ENCODE peak calls at places on chromosomes 3 and 15, in five cellular contexts. K is esophagus squamous epithelium, H is aorta, X is thoracic aorta, W is tibial nerve. C is an unnamed sample.

GRCh38 chr3:133836497-133837158 is 31.0 kb downstream of the SRPRB start:
- DNase-seq in W (no peak), H (no peak), K (no peak), X (no peak), C (no peak)

GRCh38 chr3:128895843-128896365 is 16.5 kb downstream of the ACAD9 start:
- DNase-seq in H (no peak), W (no peak), X (no peak), K (no peak), C (no peak)

GRCh38 chr3:195441051-195441450 is 1.8 kb downstream of the ACAP2 start:
- DNase-seq in K (no peak), W (no peak), H (no peak), X (no peak), C (no peak)

GRCh38 chr3:133037440-133037839 is 751 bp upstream of the TMEM108 start:
- DNase-seq in W (no peak), K (no peak), X (no peak), H (no peak), C (no peak)

GRCh38 chr15:77831989-77832388 is 199.3 kb upstream of the LINGO1 start:
- DNase-seq in W (no peak), H (peak; percentile 38), K (no peak), X (no peak), C (no peak)

GRCh38 chr15:39575180-39575579 is 5.7 kb upstream of the THBS1 start:
- DNase-seq in X (no peak), W (no peak), K (no peak), H (no peak), C (no peak)

GRCh38 chr3:190902292-190902691 is 39.8 kb upstream of the GMNC start:
- DNase-seq in W (no peak), X (no peak), K (no peak), H (no peak), C (no peak)

GRCh38 chr15:66586155-66586976 is 20.6 kb upstream of the LCTL start:
- DNase-seq in W (no peak), K (no peak), X (no peak), H (no peak), C (no peak)

GRCh38 chr15:83561661-83562060 is 92.3 kb upstream of the ADAMTSL3 start:
- DNase-seq in X (no peak), W (no peak), H (no peak), K (no peak), C (no peak)

GRCh38 chr3:152657002-152657400 is 177.9 kb upstream of the P2RY1 start:
- DNase-seq in W (no peak), H (no peak), K (no peak), X (no peak), C (no peak)

GRCh38 chr3:123084738-123085237 is 18.0 kb downstream of the PDIA5 start:
- DNase-seq in W (no peak), K (no peak), X (no peak), H (peak; percentile 38), C (peak; percentile 52)

GRCh38 chr3:45881031-45882022 is 5.0 kb upstream of the CCR9 start:
- DNase-seq in X (no peak), W (no peak), K (no peak), H (no peak), C (no peak)

GRCh38 chr15:99845009-99845408 is 111.8 kb upstream of the LYSMD4 start:
- DNase-seq in K (no peak), X (no peak), W (no peak), H (no peak), C (no peak)

GRCh38 chr3:93936549-93936948 is 37.1 kb downstream of the PROS1 start:
- DNase-seq in K (no peak), X (no peak), W (no peak), H (no peak), C (no peak)

GRCh38 chr15:22930782-22931484 is 49.2 kb downstream of the CYFIP1 start:
- DNase-seq in K (no peak), X (no peak), W (no peak), H (peak; percentile 68), C (peak; percentile 57)

GRCh38 chr3:71486831-71487230 is 96.7 kb downstream of the FOXP1 start:
- DNase-seq in X (no peak), H (no peak), K (no peak), W (no peak), C (no peak)

GRCh38 chr3:158737987-158738615 is 5.8 kb upstream of the RARRES1 start:
- DNase-seq in W (no peak), H (no peak), K (no peak), X (no peak), C (no peak)

GRCh38 chr3:65785065-65785645 is 253.6 kb downstream of the MAGI1 start:
- DNase-seq in X (no peak), H (no peak), W (no peak), K (no peak), C (peak; percentile 22)

GRCh38 chr3:66441124-66441523 is 59.7 kb downstream of the LRIG1 start:
- DNase-seq in H (no peak), X (no peak), W (no peak), K (no peak), C (no peak)

GRCh38 chr3:11636372-11636760 is 7.3 kb downstream of the VGLL4 start:
- DNase-seq in W (no peak), H (no peak), K (no peak), X (no peak), C (no peak)

GRCh38 chr15:80191897-80192595 is 39.2 kb downstream of the FAH start:
- DNase-seq in X (no peak), K (no peak), W (no peak), H (no peak), C (no peak)

GRCh38 chr15:25408428-25408827 is 30.4 kb downstream of the UBE3A start:
- DNase-seq in W (no peak), X (no peak), H (no peak), K (no peak), C (no peak)

GRCh38 chr15:70053703-70054229 is 44.0 kb downstream of the TLE3 start:
- DNase-seq in K (no peak), W (no peak), H (no peak), X (no peak), C (no peak)
- H3K36me3 ChIP-seq in K (peaks cover 100% of the 10 kb centered on the region), W (peaks cover 62% of the 10 kb centered on the region), H (peaks cover 15% of the 10 kb centered on the region), X (peaks cover 88% of the 10 kb centered on the region), C (no peaks in the 10 kb centered on the region)

GRCh38 chr15:79179597-79179996 is 89.0 kb upstream of the RASGRF1 start:
- DNase-seq in X (no peak), K (no peak), H (no peak), W (no peak), C (no peak)
- H3K36me3 ChIP-seq in X (no peaks in the 10 kb centered on the region), K (no peaks in the 10 kb centered on the region), H (no peaks in the 10 kb centered on the region), W (no peaks in the 10 kb centered on the region), C (no peaks in the 10 kb centered on the region)

GRCh38 chr3:186102687-186103086 is 6.2 kb downstream of the ETV5 start:
- DNase-seq in H (peak; percentile 55), X (no peak), W (no peak), K (no peak), C (no peak)
- H3K36me3 ChIP-seq in H (peaks cover 1% of the 10 kb centered on the region), X (no peaks in the 10 kb centered on the region), W (no peaks in the 10 kb centered on the region), K (no peaks in the 10 kb centered on the region), C (no peaks in the 10 kb centered on the region)

GRCh38 chr3:183070892-183071291 is 28.4 kb downstream of the MCCC1 start:
- DNase-seq in X (no peak), K (no peak), W (no peak), H (no peak), C (no peak)
- H3K36me3 ChIP-seq in X (peaks cover 22% of the 10 kb centered on the region), K (peaks cover 73% of the 10 kb centered on the region), W (peaks cover 18% of the 10 kb centered on the region), H (peaks cover 6% of the 10 kb centered on the region), C (no peaks in the 10 kb centered on the region)

GRCh38 chr3:36891651-36892268 is 53.1 kb downstream of the TRANK1 start:
- DNase-seq in K (no peak), W (no peak), X (no peak), H (no peak), C (no peak)
- H3K36me3 ChIP-seq in K (peaks cover 61% of the 10 kb centered on the region), W (peaks cover 7% of the 10 kb centered on the region), X (peaks cover 16% of the 10 kb centered on the region), H (peaks cover 2% of the 10 kb centered on the region), C (no peaks in the 10 kb centered on the region)